ENCODE peak calls at places on chromosomes 16 and 17, in six cellular contexts. V is effector memory CD4-positive, alpha-beta T cell; O is testis; M is A549; I is GM12878; A is germinal center. C is an unnamed sample.

GRCh38 chr16:85018529-85019236 is 7.3 kb upstream of the ZDHHC7 start:
- DNase-seq in V (no peak), O (no peak), M (no peak), I (no peak), A (no peak), C (no peak)

GRCh38 chr16:21161211-21161610 is 2.7 kb downstream of the LDAF1 start:
- DNase-seq in V (no peak), O (peak), M (no peak), I (no peak), A (no peak), C (no peak)

GRCh38 chr16:3579776-3580175 is 2.6 kb upstream of the NLRC3 start:
- DNase-seq in V (no peak), O (no peak), M (no peak), I (no peak), A (no peak), C (no peak)

GRCh38 chr17:71983828-71984227 is 137.0 kb upstream of the SOX9 start:
- DNase-seq in V (no peak), O (no peak), M (no peak), I (no peak), A (no peak), C (no peak)

GRCh38 chr16:72972878-72973571 is 74.9 kb downstream of the ZFHX3 start:
- DNase-seq in V (no peak), O (no peak), M (no peak), I (no peak), A (no peak), C (no peak)

GRCh38 chr16:82788919-82789318 is 162.2 kb downstream of the CDH13 start:
- DNase-seq in V (no peak), O (no peak), M (no peak), I (no peak), A (no peak), C (peak)

GRCh38 chr17:35256629-35257028 is 13.8 kb downstream of the SLFN5 start:
- DNase-seq in V (no peak), O (no peak), M (no peak), I (no peak), A (no peak), C (peak)

GRCh38 chr16:74463888-74464287 is 42.6 kb upstream of the CLEC18B start:
- DNase-seq in V (no peak), O (no peak), M (no peak), I (no peak), A (peak), C (no peak)

GRCh38 chr16:75244225-75244792 is 7.1 kb downstream of the BCAR1 start:
- DNase-seq in V (no peak), O (peak), M (no peak), I (no peak), A (no peak), C (no peak)